ENCODE peak calls at places on chromosome 9, in six cellular contexts. G is ovary, A is mucosa of descending colon, V is Peyer's patch, Z is prostate gland, B is upper lobe of left lung. C is an unnamed sample.

GRCh38 chr9:112541690-112542089 is 55.1 kb downstream of the KIAA1958 start:
- DNase-seq in G (no peak), A (no peak), V (no peak), Z (peak; percentile 12), B (no peak), C (no peak)

GRCh38 chr9:95494416-95495371 is 22.1 kb downstream of the PTCH1 start:
- DNase-seq in G (no peak), A (peak; percentile 83), V (peak; percentile 78), Z (peak; percentile 82), B (no peak), C (no peak)

GRCh38 chr9:20623021-20623747 is 885 bp upstream of the MLLT3 start:
- DNase-seq in G (peak; percentile 52), A (peak; percentile 66), V (peak; percentile 57), Z (peak; percentile 21), B (peak; percentile 34), C (peak; percentile 26)

GRCh38 chr9:971901-972511 is 4.4 kb upstream of the DMRT3 start:
- DNase-seq in G (no peak), A (peak; percentile 60), V (no peak), Z (no peak), B (no peak), C (no peak)

GRCh38 chr9:38526571-38526970 is 93.8 kb downstream of the ANKRD18A start:
- DNase-seq in G (no peak), A (no peak), V (no peak), Z (no peak), B (no peak), C (no peak)

GRCh38 chr9:37424204-37424685 is 1.7 kb downstream of the GRHPR start:
- DNase-seq in G (no peak), A (no peak), V (no peak), Z (no peak), B (no peak), C (no peak)

GRCh38 chr9:13445123-13445522 is 165.6 kb upstream of the MPDZ start:
- DNase-seq in G (no peak), A (no peak), V (no peak), Z (no peak), B (no peak), C (no peak)

GRCh38 chr9:16266648-16267276 is 603.7 kb downstream of the BNC2 start:
- DNase-seq in G (no peak), A (peak; percentile 36), V (no peak), Z (no peak), B (no peak), C (no peak)

GRCh38 chr9:9112001-9112725 is 1312.6 kb upstream of the DMAC1 start:
- DNase-seq in G (no peak), A (no peak), V (no peak), Z (no peak), B (no peak), C (no peak)

GRCh38 chr9:76101945-76102344 is 211.5 kb downstream of the PCSK5 start:
- DNase-seq in G (no peak), A (peak; percentile 51), V (no peak), Z (no peak), B (no peak), C (no peak)

GRCh38 chr9:93287189-93287552 is 103.2 kb downstream of the WNK2 start:
- DNase-seq in G (no peak), A (no peak), V (no peak), Z (no peak), B (peak; percentile 17), C (no peak)

GRCh38 chr9:129317179-129318011 is 139.3 kb upstream of the IER5L start:
- DNase-seq in G (peak; percentile 63), A (peak; percentile 58), V (no peak), Z (no peak), B (peak; percentile 61), C (no peak)

GRCh38 chr9:133113163-133113927 is 7.7 kb downstream of the RALGDS start:
- DNase-seq in G (peak; percentile 49), A (no peak), V (peak; percentile 79), Z (no peak), B (peak; percentile 75), C (peak; percentile 64)

GRCh38 chr9:35750256-35750531 is 1.1 kb downstream of the RGP1 start:
- DNase-seq in G (no peak), A (no peak), V (no peak), Z (no peak), B (no peak), C (no peak)

GRCh38 chr9:91536211-91536691 is 112.6 kb upstream of the NFIL3 start:
- DNase-seq in G (no peak), A (peak; percentile 78), V (peak; percentile 51), Z (peak; percentile 12), B (no peak), C (no peak)

GRCh38 chr9:29100762-29101161 is 1527.5 kb upstream of the C9orf72 start:
- DNase-seq in G (no peak), A (no peak), V (no peak), Z (no peak), B (no peak), C (no peak)

GRCh38 chr9:120894404-120895226 is 17.6 kb upstream of the PHF19 start:
- DNase-seq in G (peak; percentile 79), A (no peak), V (no peak), Z (no peak), B (no peak), C (peak; percentile 61)
- H3K4me1 ChIP-seq in G (peaks cover 5% of the 10 kb centered on the region), A (peaks cover 14% of the 10 kb centered on the region), V (peaks cover 40% of the 10 kb centered on the region), Z (peaks cover 7% of the 10 kb centered on the region), B (peaks cover 8% of the 10 kb centered on the region), C (peaks cover 27% of the 10 kb centered on the region)

DNA sequence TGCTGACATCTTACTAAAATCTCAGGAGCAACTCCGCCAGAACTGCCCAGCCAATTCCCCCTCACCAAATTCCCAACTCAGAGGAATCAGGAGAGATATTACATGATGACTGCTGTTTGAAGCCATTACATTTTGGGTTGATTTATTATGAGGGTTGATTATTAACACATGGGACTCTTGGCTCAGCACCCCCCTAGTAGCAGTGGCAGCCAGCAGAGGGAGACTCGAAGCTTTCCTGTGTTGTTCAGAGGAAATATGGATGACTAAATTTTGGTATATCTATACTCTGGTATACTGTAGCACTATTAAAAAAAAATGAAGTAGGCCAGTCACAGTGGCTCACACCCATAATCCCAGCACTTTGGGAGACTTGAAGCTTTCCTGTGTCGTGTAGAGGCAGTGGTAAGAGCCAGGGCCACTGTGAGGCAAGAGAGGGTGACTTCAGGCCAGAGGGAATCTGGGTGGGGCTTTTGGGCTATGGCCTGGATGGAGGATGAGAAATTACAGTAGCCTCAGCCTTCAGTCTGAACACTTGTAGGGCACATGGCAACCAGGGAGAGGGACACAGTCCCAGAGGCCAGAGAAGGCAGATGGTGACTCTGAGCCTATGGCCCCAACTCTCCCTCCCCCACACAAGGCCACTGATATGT is 111.4 kb downstream of the LHX2 start:
- DNase-seq in G (no peak), A (no peak), V (no peak), Z (no peak), B (no peak), C (no peak)
- TF ChIP-seq CTCF in G (no peak), A (no peak), V (no peak), Z (no peak), B (no peak), C (no peak)

DNA sequence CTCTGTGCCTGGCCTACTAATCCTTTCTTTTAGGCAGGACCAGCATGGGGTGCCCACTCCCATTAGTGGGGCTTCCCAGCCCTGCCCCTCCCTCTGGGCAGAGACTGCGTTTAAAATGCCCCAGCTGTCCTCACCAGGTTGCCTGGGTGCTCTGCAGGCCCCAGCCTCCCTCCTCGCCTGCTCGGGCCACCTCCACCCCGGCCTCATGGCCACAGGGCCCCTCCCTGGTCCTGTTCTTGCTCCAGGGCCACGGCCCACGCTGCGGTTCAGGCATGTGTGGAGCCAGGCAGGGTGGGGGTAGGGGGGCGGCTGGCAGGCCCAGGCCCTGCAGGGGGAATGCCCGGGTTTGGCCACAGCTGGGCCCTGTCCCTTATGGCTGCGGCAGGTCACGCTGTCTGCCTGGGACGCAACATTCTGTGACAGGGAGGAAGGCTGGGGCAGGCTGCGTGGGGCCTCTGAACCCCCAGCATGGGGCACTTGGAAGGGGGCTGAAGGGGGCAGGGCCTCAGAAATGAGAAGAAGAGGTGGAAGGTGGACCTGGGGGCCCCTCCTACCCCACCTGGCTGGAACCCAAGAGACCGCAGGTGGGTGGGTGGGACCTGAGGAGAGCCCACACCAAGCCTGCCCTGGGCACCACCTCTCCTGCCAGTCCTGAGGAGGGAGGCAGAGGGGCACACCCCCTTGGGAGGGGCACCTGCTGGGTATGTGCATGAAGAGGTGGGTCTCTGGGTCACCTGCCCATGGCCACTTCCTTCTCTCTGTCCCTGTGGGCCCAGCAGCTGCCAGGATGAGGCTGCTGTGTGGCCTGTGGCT is at the start of gene LCN12:
- DNase-seq in G (no peak), A (peak; percentile 47), V (no peak), Z (no peak), B (no peak), C (no peak)
- H3K4me1 ChIP-seq in G (peaks cover 7% of the 10 kb centered on the region), A (peaks cover 38% of the 10 kb centered on the region), V (peaks cover 24% of the 10 kb centered on the region), Z (no peaks in the 10 kb centered on the region), B (peaks cover 28% of the 10 kb centered on the region), C (peaks cover 58% of the 10 kb centered on the region)

DNA sequence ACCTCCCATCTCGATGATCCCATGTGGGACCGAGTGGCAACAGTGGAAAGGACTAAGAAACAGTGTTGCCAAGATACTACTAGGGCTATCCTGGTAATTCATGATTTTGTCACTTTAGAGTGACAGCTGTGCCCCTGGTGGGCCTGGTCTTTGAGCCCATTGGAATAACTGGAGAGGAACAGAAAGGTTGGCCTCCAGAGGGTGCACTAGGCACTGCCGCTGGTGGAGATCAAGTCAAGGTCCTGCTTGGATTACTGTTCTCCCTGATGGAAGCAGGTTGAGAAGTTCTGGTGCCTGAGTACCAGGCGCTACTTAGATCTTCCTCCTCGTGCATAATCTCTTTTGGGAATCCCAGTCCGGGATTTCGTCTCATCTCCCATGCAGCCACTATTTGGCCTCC is 129.6 kb downstream of the SEC61B start:
- DNase-seq in G (no peak), A (no peak), V (no peak), Z (no peak), B (no peak), C (no peak)
- TF ChIP-seq CTCF in G (no peak), A (no peak), V (no peak), Z (no peak), B (no peak), C (peak; percentile 40)